ENCODE peak calls at places on chromosomes 7 and 10, in six cellular contexts. Z is HepG2; R is stomach; T is CD8-positive, alpha-beta memory T cell; X is breast epithelium; A is mucosa of descending colon. K is an unnamed sample.

GRCh38 chr7:84069036-84069435 is 125.6 kb downstream of the SEMA3A start:
- DNase-seq in Z (no peak), R (no peak), T (no peak), X (no peak), A (no peak), K (no peak)

GRCh38 chr7:128387663-128388485 is 21.9 kb downstream of the IMPDH1 start:
- DNase-seq in Z (peak; percentile 68), R (peak; percentile 75), T (peak; percentile 48), X (no peak), A (peak; percentile 77), K (no peak)

GRCh38 chr7:94080551-94080950 is 76.4 kb upstream of the BET1 start:
- DNase-seq in Z (no peak), R (no peak), T (no peak), X (no peak), A (no peak), K (no peak)

GRCh38 chr10:127756264-127756663 is 19.3 kb downstream of the FOXI2 start:
- DNase-seq in Z (no peak), R (no peak), T (no peak), X (no peak), A (no peak), K (no peak)

GRCh38 chr7:75814407-75814947 is 871 bp upstream of the CCL24 start:
- DNase-seq in Z (no peak), R (no peak), T (no peak), X (no peak), A (no peak), K (no peak)

GRCh38 chr10:34125702-34126101 is 689.4 kb downstream of the PARD3 start:
- DNase-seq in Z (no peak), R (no peak), T (no peak), X (no peak), A (no peak), K (no peak)

GRCh38 chr7:29457141-29457561 is 106.5 kb upstream of the PRR15 start:
- DNase-seq in Z (no peak), R (no peak), T (no peak), X (no peak), A (no peak), K (no peak)

GRCh38 chr10:4372601-4373000 is 453.4 kb upstream of the AKR1E2 start:
- DNase-seq in Z (no peak), R (no peak), T (no peak), X (no peak), A (no peak), K (no peak)

GRCh38 chr7:92735707-92736106 is 100.7 kb downstream of the CDK6 start:
- DNase-seq in Z (no peak), R (no peak), T (no peak), X (no peak), A (no peak), K (no peak)

GRCh38 chr7:152411389-152411788 is 24.4 kb downstream of the KMT2C start:
- DNase-seq in Z (no peak), R (no peak), T (no peak), X (no peak), A (no peak), K (no peak)

DNA sequence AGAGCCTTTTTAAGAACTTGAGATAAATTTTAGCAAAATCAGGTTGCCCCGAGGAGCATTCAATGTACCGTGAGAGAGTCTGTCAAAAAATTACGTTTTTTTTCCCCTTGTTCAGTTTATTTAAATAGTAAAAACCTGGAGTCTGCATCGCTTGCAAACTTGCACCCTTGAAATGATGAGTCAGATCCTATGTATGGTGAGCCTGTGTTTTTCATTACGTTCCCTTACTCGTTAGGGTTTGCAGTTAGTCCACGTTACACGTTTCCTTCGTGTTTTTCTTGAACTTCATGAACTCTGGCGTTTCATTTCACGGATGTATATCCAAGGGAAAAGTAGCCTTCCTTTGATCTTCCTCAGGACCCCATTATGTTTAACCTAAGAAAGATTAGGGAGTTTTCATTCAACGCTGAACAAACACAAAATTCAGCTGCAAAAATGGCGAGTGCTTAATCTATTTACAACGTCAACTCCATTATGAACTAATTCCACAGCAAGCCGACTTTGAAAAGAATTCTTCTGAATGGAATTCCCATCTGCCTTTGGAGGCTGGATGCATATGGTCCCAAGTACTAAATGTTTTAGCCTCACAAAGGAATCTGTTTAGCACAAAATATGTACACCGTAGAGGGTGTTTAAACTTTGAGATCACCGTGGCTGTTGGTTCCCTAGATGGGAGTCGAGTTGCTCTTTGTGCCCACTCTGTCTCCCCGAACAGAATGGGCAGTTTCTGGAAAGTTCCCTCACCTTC is 182.4 kb downstream of the MYOF start:
- DNase-seq in Z (no peak), R (no peak), T (no peak), X (no peak), A (no peak), K (no peak)
- H3K4me3 ChIP-seq in Z (no peak overlapping the region), R (no peak overlapping the region), T (no peak overlapping the region), X (no peak overlapping the region), A (no peak overlapping the region), K (no peak overlapping the region)

GRCh38 chr10:359762-360161 is 224.5 kb downstream of the ZMYND11 start:
- DNase-seq in Z (no peak), R (no peak), T (no peak), X (no peak), A (no peak), K (no peak)
- H3K36me3 ChIP-seq in Z (peaks cover 1% of the 10 kb centered on the region), R (peaks cover 94% of the 10 kb centered on the region), T (no peaks in the 10 kb centered on the region), X (no peaks in the 10 kb centered on the region), A (no peaks in the 10 kb centered on the region), K (no peaks in the 10 kb centered on the region)

GRCh38 chr7:9625953-9626352 is 1192.5 kb downstream of the NXPH1 start:
- DNase-seq in Z (no peak), R (no peak), T (no peak), X (no peak), A (no peak), K (no peak)
- H3K4me3 ChIP-seq in Z (no peak overlapping the region), R (no peak overlapping the region), T (no peak overlapping the region), X (no peak overlapping the region), A (no peak overlapping the region), K (no peak overlapping the region)

GRCh38 chr10:77795426-77796055 is 131.0 kb downstream of the DLG5 start:
- DNase-seq in Z (no peak), R (no peak), T (no peak), X (no peak), A (no peak), K (no peak)
- H3K36me3 ChIP-seq in Z (peaks cover 38% of the 10 kb centered on the region), R (peaks cover 100% of the 10 kb centered on the region), T (no peaks in the 10 kb centered on the region), X (peaks cover 7% of the 10 kb centered on the region), A (no peaks in the 10 kb centered on the region), K (peaks cover 89% of the 10 kb centered on the region)

GRCh38 chr7:141280100-141280499 is 206.2 kb downstream of the TMEM178B start:
- DNase-seq in Z (no peak), R (no peak), T (no peak), X (no peak), A (no peak), K (no peak)
- H3K4me3 ChIP-seq in Z (no peak overlapping the region), R (no peak overlapping the region), T (no peak overlapping the region), X (no peak overlapping the region), A (no peak overlapping the region), K (no peak overlapping the region)

GRCh38 chr10:5453749-5454489 is 41.6 kb downstream of the NET1 start:
- DNase-seq in Z (no peak), R (no peak), T (no peak), X (no peak), A (no peak), K (no peak)

GRCh38 chr10:5449823-5450222 is 37.5 kb downstream of the NET1 start:
- DNase-seq in Z (peak; percentile 68), R (no peak), T (no peak), X (no peak), A (no peak), K (no peak)

GRCh38 chr10:5449227-5449626 is 36.9 kb downstream of the NET1 start:
- DNase-seq in Z (no peak), R (no peak), T (no peak), X (no peak), A (no peak), K (no peak)

GRCh38 chr10:5448333-5449048 is 36.1 kb downstream of the NET1 start:
- DNase-seq in Z (peak; percentile 69), R (no peak), T (no peak), X (no peak), A (peak; percentile 53), K (no peak)

DNA sequence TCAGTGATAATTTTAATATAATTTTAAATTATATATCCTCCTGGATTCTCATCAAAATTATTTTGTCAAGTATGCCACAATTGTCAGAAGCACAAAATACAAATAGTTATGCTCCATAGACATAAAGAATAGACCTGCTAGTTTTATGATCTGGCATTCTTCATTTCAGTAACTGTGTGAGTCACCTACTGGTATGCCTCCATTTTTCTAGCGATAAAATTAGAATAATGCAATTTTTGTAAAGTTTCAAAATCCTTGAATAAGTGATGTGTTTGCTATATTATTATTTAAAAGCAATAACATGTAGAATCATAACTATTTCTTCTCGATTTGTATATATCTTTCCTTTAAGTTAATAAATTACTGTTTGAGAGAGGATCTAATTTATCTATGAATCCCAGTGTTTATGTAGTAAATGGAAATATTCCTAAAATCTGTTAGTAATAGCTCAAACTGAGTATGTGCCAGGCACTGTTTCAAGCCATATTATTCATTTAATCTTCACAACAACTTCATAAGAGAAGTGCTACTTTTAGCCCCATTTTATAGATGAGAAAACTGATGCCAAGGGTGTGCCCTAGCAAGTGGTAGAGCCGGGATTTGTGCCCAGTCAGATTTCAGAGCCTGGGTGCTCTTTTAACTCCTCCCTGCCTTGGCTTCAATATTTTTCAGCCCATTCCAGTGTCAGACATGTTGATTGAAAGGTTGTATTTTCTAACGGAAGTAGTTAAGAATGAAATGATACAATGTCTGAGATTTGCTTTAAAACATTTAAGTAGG is 38.4 kb downstream of the NET1 start:
- DNase-seq in Z (no peak), R (no peak), T (no peak), X (no peak), A (no peak), K (no peak)
- H3K36me3 ChIP-seq in Z (peaks cover 15% of the 10 kb centered on the region), R (peaks cover 38% of the 10 kb centered on the region), T (peaks cover 12% of the 10 kb centered on the region), X (peaks cover 3% of the 10 kb centered on the region), A (peaks cover 7% of the 10 kb centered on the region), K (peaks cover 24% of the 10 kb centered on the region)

GRCh38 chr7:127119517-127119916 is 133.2 kb downstream of the GRM8 start:
- DNase-seq in Z (no peak), R (no peak), T (no peak), X (no peak), A (no peak), K (no peak)
- H3K4me3 ChIP-seq in Z (no peak overlapping the region), R (no peak overlapping the region), T (no peak overlapping the region), X (no peak overlapping the region), A (no peak overlapping the region), K (no peak overlapping the region)

GRCh38 chr10:3095373-3096139 is 28.2 kb downstream of the PFKP start:
- DNase-seq in Z (peak; percentile 89), R (no peak), T (no peak), X (no peak), A (peak; percentile 57), K (peak; percentile 56)

GRCh38 chr10:3091921-3092320 is 24.6 kb downstream of the PFKP start:
- DNase-seq in Z (no peak), R (no peak), T (no peak), X (no peak), A (no peak), K (no peak)

GRCh38 chr10:3096149-3096548 is 28.8 kb downstream of the PFKP start:
- DNase-seq in Z (no peak), R (no peak), T (no peak), X (no peak), A (no peak), K (no peak)

GRCh38 chr10:3094565-3095168 is 27.3 kb downstream of the PFKP start:
- DNase-seq in Z (peak; percentile 16), R (no peak), T (no peak), X (no peak), A (no peak), K (no peak)

GRCh38 chr10:3093996-3094395 is 26.6 kb downstream of the PFKP start:
- DNase-seq in Z (no peak), R (no peak), T (no peak), X (no peak), A (no peak), K (no peak)
- H3K36me3 ChIP-seq in Z (no peaks in the 10 kb centered on the region), R (no peaks in the 10 kb centered on the region), T (no peaks in the 10 kb centered on the region), X (no peaks in the 10 kb centered on the region), A (no peaks in the 10 kb centered on the region), K (no peaks in the 10 kb centered on the region)

GRCh38 chr7:122329145-122329802 is 24.7 kb upstream of the FEZF1 start:
- DNase-seq in Z (no peak), R (no peak), T (no peak), X (no peak), A (no peak), K (no peak)
- H3K4me3 ChIP-seq in Z (no peak overlapping the region), R (no peak overlapping the region), T (no peak overlapping the region), X (no peak overlapping the region), A (no peak overlapping the region), K (no peak overlapping the region)